ENCODE peak calls at places on chromosomes 7 and 10, in four cellular contexts. I, J, V and P are unnamed samples.

GRCh38 chr10:62108768-62109430 is 159.7 kb downstream of the RTKN2 start:
- DNase-seq in I (no peak), V (no peak), J (no peak), P (no peak)

GRCh38 chr10:71431945-71432905 is 35.5 kb downstream of the CDH23 start:
- DNase-seq in V (peak), I (peak), J (no peak), P (no peak)

GRCh38 chr7:135234727-135235126 is 1.1 kb downstream of the STRA8 start:
- DNase-seq in V (no peak), I (no peak), J (no peak), P (no peak)

GRCh38 chr10:89001428-89002072 is 11.0 kb downstream of the FAS start:
- DNase-seq in V (no peak), I (no peak), J (no peak), P (no peak)

GRCh38 chr10:14540611-14541010 is 209.9 kb upstream of the FRMD4A start:
- DNase-seq in I (no peak), V (no peak), J (no peak), P (no peak)

GRCh38 chr7:46723742-46724141 is 802.7 kb upstream of the IGFBP3 start:
- DNase-seq in V (no peak), J (no peak), I (no peak), P (no peak)

GRCh38 chr7:108146070-108146842 is 16.1 kb upstream of the LAMB4 start:
- DNase-seq in I (peak), V (peak), J (peak), P (peak)

GRCh38 chr7:157851501-157852067 is 514.8 kb downstream of the DNAJB6 start:
- DNase-seq in J (no peak), V (no peak), I (peak), P (peak)

GRCh38 chr7:97305589-97305988 is 188.1 kb downstream of the SDHAF3 start:
- DNase-seq in J (peak), I (no peak), V (no peak), P (no peak)

GRCh38 chr7:83677180-83677866 is 28.4 kb upstream of the SEMA3E start:
- DNase-seq in J (no peak), V (no peak), I (no peak), P (no peak)

GRCh38 chr7:99791021-99791420 is 7.0 kb upstream of the CYP3A4 start:
- DNase-seq in V (no peak), J (no peak), I (no peak), P (peak)

GRCh38 chr7:157250605-157251228 is 86.1 kb upstream of the DNAJB6 start:
- DNase-seq in V (peak), J (no peak), I (peak), P (peak)

GRCh38 chr7:158548726-158549125 is 38.9 kb downstream of the PTPRN2 start:
- DNase-seq in J (no peak), I (no peak), V (no peak), P (no peak)

GRCh38 chr10:5775705-5776104 is 37.5 kb downstream of the GDI2 start:
- DNase-seq in I (no peak), V (no peak), J (no peak), P (no peak)

GRCh38 chr10:21293518-21294356 is 231.7 kb downstream of the SKIDA1 start:
- DNase-seq in V (no peak), J (no peak), I (peak), P (no peak)

GRCh38 chr7:47978790-47979144 is 648 bp downstream of the HUS1 start:
- DNase-seq in I (no peak), V (no peak), J (no peak), P (no peak)

GRCh38 chr10:99520040-99520803 is 12.5 kb upstream of the NKX2-3 start:
- DNase-seq in V (no peak), J (no peak), I (no peak), P (no peak)

GRCh38 chr7:47358357-47358756 is 223.6 kb downstream of the TNS3 start:
- DNase-seq in J (no peak), V (no peak), I (no peak), P (no peak)

GRCh38 chr7:70134029-70134445 is 535.8 kb downstream of the AUTS2 start:
- DNase-seq in I (no peak), J (no peak), V (no peak), P (no peak)

GRCh38 chr7:83957333-83957732 is 237.3 kb downstream of the SEMA3A start:
- DNase-seq in J (no peak), I (no peak), V (no peak), P (no peak)

GRCh38 chr7:38280000-38280399 is 6.6 kb upstream of the TARP start:
- DNase-seq in J (no peak), V (no peak), I (no peak), P (no peak)

GRCh38 chr7:18330563-18330962 is 165.0 kb upstream of the HDAC9 start:
- DNase-seq in I (no peak), J (no peak), V (no peak), P (no peak)

GRCh38 chr10:24432478-24433416 is 223.8 kb downstream of the KIAA1217 start:
- DNase-seq in I (no peak), J (no peak), V (no peak), P (peak)

GRCh38 chr10:59362184-59362966 is at the start of gene FAM13C:
- DNase-seq in J (no peak), I (peak), V (no peak), P (peak)

GRCh38 chr10:23343591-23344225 is 889 bp downstream of the C10orf67 start:
- DNase-seq in J (no peak), V (peak), I (peak), P (no peak)

GRCh38 chr10:119538632-119539358 is 3.7 kb downstream of the RGS10 start:
- DNase-seq in V (peak), J (no peak), I (no peak), P (no peak)

GRCh38 chr7:1055084-1055450 is 10.7 kb downstream of the GPR146 start:
- DNase-seq in J (no peak), I (no peak), V (peak), P (no peak)

GRCh38 chr10:480928-481551 is 208.4 kb downstream of the DIP2C start:
- DNase-seq in I (no peak), V (no peak), J (no peak), P (no peak)

GRCh38 chr10:26486985-26487850 is 49.1 kb downstream of the APBB1IP start:
- DNase-seq in V (no peak), I (no peak), J (peak), P (peak)

GRCh38 chr10:122346326-122346950 is 28.1 kb upstream of the PLEKHA1 start:
- DNase-seq in V (no peak), I (no peak), J (no peak), P (no peak)

GRCh38 chr7:43650457-43651052 is 67.6 kb downstream of the STK17A start:
- DNase-seq in I (no peak), J (no peak), V (no peak), P (no peak)
- TF ChIP-seq NR2C2 in I (no peak), J (no peak), V (no peak), P (no peak)

DNA sequence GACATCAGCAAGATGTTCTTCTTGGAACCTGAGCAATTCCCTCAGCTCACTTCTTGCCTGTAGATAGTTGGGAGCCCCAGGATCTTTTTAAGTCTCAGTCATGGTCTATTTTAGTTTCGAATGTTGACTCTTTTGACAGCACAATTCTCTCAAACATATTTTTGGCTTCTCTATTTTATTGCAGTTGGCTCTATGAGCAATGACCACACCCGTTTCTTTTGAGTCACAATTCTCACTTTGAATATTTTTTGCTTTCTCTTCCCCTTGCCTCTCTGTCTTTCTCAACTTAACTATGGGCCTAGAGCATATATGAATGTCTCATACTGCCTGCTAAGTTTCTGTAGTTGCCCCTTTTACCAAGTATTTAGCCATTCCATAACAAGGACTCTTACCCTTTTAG is 222.8 kb downstream of the PTN start:
- DNase-seq in I (no peak), J (peak), V (no peak), P (no peak)
- TF ChIP-seq NR2C2 in I (no peak), J (no peak), V (no peak), P (no peak)

GRCh38 chr7:73718905-73719805 is at the start of gene STX1A:
- DNase-seq in V (peak), I (peak), J (no peak), P (peak)

GRCh38 chr7:73718438-73718881 is 1.0 kb downstream of the STX1A start:
- DNase-seq in I (no peak), V (no peak), J (no peak), P (no peak)

GRCh38 chr7:73717991-73718405 is 1.5 kb downstream of the STX1A start:
- DNase-seq in J (no peak), V (no peak), I (no peak), P (no peak)

GRCh38 chr7:73721237-73721848 is 1.9 kb upstream of the STX1A start:
- DNase-seq in V (no peak), J (no peak), I (no peak), P (no peak)

GRCh38 chr7:73719806-73720169 is 319 bp upstream of the STX1A start:
- DNase-seq in I (no peak), J (no peak), V (no peak), P (no peak)
- TF ChIP-seq NR2C2 in I (no peak), J (no peak), V (no peak), P (no peak)

GRCh38 chr7:82443801-82444219 is 233 bp upstream of the CACNA2D1 start:
- DNase-seq in I (peak), V (no peak), J (no peak), P (no peak)

GRCh38 chr7:82443044-82443800 is at the start of gene CACNA2D1:
- DNase-seq in J (no peak), V (no peak), I (peak), P (no peak)

GRCh38 chr7:82445226-82445625 is 1.6 kb upstream of the CACNA2D1 start:
- DNase-seq in I (peak), J (no peak), V (no peak), P (no peak)

GRCh38 chr7:82442492-82443043 is 1.0 kb downstream of the CACNA2D1 start:
- DNase-seq in V (no peak), I (no peak), J (no peak), P (no peak)

GRCh38 chr7:82444220-82445049 is 858 bp upstream of the CACNA2D1 start:
- DNase-seq in I (peak), V (no peak), J (no peak), P (no peak)
- TF ChIP-seq NR2C2 in I (no peak), V (no peak), J (no peak), P (no peak)

DNA sequence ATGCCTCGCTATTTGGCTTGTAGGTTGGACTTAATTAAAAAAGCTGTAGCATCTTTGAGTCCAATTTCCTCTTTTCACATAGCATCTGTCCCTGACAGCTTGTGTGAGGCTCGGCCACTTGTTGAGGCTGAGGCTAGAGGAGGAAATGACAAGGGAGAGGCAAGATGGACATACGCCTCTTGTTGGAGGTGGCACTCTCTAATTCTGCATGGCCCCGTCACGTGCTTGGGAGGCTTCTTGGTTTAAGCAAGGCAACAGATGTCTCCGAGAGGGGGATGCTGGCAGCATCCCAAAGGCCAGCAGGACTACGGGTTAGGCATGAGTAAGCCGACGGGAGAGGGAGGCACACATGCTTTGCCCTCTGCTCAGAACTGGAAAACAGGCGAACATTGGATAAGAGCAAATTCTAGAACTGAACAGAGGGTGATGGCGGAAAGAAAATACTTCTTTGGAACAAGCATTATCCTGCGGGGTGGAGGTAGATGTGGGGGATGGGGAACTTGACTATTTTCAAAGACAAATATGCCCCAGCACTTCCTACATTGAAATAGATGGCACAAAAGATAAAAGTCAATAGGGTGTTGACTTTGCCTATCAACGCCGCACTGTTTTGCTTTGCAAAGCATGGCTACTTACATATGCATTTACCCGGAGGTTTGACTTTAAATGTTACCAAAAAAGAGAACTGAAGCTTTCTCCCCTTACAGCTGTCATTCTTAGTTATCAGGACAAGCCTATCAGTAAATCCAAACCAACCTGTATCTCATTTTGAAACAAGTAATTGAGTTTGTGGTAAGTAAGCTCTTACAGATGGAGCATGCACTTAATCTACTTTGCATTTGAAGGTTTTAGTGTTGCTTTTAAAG is 94.8 kb downstream of the CHN2 start:
- DNase-seq in J (peak), V (no peak), I (no peak), P (peak)
- TF ChIP-seq NR2C2 in J (no peak), V (no peak), I (no peak), P (no peak)

GRCh38 chr7:90999989-91000979 is 263.9 kb upstream of the FZD1 start:
- DNase-seq in V (no peak), J (no peak), I (no peak), P (no peak)
- TF ChIP-seq NR2C2 in V (no peak), J (no peak), I (no peak), P (no peak)

DNA sequence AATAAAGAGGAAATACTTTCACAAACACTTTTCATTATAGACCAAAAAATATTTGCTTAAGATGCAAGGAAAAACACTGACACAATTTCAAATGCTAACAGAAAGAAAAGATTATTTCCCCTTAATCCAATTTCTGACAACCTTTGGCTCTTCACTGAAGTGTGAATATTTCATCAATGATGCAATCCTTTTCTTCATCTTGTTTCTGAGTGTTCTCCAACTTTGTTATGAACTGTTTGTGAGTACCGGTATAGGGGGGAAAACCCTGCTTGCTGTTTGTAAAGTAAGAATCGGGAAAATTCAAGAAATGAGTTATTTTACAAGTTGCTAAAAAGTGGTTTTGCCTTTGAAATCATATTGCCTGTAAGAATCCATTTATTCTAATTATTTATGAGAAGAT is 329.4 kb downstream of the CRPPA start:
- DNase-seq in J (no peak), V (no peak), I (no peak), P (no peak)
- TF ChIP-seq NR2C2 in J (no peak), V (no peak), I (no peak), P (no peak)

GRCh38 chr10:51057925-51058324 is 16.4 kb upstream of the PRKG1 start:
- DNase-seq in V (no peak), I (no peak), J (no peak), P (no peak)

GRCh38 chr10:51063166-51063565 is 11.1 kb upstream of the PRKG1 start:
- DNase-seq in J (no peak), I (no peak), V (no peak), P (no peak)

DNA sequence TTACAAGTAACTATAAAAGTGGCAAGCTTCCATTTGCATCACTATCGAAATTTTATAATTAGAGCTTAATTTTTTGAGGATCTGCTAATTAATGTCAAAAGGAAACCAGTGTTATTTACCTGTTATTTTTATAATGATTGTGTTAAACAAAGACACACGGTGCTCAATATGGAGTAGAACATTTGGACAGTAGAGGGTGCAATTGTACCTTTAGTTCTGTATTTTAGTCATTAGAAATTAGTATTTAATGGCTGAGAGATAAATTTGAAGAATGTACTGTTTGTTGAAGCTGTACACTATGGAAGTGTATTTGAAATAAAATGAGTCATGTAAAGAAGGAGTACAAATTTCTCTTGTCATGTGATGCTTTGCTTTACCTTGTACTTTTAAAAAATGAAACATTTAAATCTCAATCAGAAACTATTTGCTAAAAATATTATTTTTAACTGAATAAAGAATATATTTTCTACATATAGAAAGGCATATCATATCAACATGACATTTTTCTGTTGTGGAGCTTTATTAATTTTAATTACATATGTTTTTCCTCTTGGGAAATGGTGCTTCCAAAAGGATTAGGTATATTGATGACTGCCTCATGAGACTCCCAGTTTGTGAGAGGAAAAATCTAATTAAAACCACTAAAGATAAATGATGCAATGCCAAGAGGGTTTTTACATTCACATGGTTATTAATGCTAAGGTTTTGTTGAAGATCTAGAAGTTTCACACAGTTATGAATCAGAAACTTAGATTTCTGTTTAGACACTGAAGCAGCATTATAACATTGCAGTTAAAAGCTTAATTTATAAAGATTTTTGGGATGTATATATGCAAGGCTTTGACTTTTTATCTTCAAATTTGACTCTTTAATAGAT is 10.4 kb upstream of the PRKG1 start:
- DNase-seq in I (no peak), V (no peak), J (no peak), P (peak)
- TF ChIP-seq NR2C2 in I (no peak), V (no peak), J (no peak), P (no peak)